ENCODE peak calls at places on chromosomes 1 and 21, in five cellular contexts. H, E, X, A and Y are unnamed samples.

GRCh38 chr21:41630249-41630648 is 122.3 kb upstream of the TMPRSS2 start:
- DNase-seq in H (no peak), X (no peak), A (peak), E (peak), Y (no peak)

GRCh38 chr1:197126698-197127097 is 19.8 kb downstream of the ASPM start:
- DNase-seq in H (no peak), E (no peak), X (no peak), A (no peak), Y (no peak)

GRCh38 chr1:237863234-237863633 is 27.5 kb downstream of the ZP4 start:
- DNase-seq in E (no peak), X (no peak), H (no peak), A (no peak), Y (no peak)

GRCh38 chr1:14598007-14598497 is 433 bp upstream of the KAZN start:
- DNase-seq in A (no peak), H (no peak), X (peak), E (no peak), Y (no peak)

GRCh38 chr1:69888657-69889056 is 316.7 kb downstream of the LRRC40 start:
- DNase-seq in E (no peak), A (no peak), H (no peak), X (no peak), Y (no peak)

GRCh38 chr21:45322231-45322959 is 34.7 kb upstream of the POFUT2 start:
- DNase-seq in X (peak), E (no peak), H (no peak), A (no peak), Y (no peak)

GRCh38 chr1:164891615-164892014 is 332.6 kb downstream of the PBX1 start:
- DNase-seq in X (no peak), H (no peak), A (no peak), E (no peak), Y (no peak)

GRCh38 chr21:16169102-16169511 is 439.3 kb downstream of the USP25 start:
- DNase-seq in A (peak), H (no peak), E (no peak), X (no peak), Y (no peak)

GRCh38 chr1:97192872-97193572 is 471.4 kb downstream of the PTBP2 start:
- DNase-seq in E (peak), H (no peak), A (peak), X (no peak), Y (no peak)

GRCh38 chr1:66336641-66336991 is 197.3 kb upstream of the SGIP1 start:
- DNase-seq in E (no peak), H (no peak), X (no peak), A (no peak), Y (no peak)